ENCODE peak calls at places on chromosomes 16 and 17, in five cellular contexts. One of them, this sample, is unnamed. For H3K4me1, the result is how much of the 10 kb centered on the place peaks cover.

GRCh38 chr16:11757671-11758545 is 15.3 kb upstream of the TXNDC11 start:
- DNase-seq in fibroblast of lung: peak
- DNase-seq in GM23338: no peak
- DNase-seq in breast epithelium: no peak
- DNase-seq in suprapubic skin: no peak
- DNase-seq in this sample: no peak

GRCh38 chr17:30414486-30414885 is 35.8 kb downstream of the CPD start:
- DNase-seq in breast epithelium: no peak
- DNase-seq in fibroblast of lung: no peak
- DNase-seq in suprapubic skin: no peak
- DNase-seq in GM23338: no peak
- DNase-seq in this sample: no peak

GRCh38 chr16:81495321-81496234 is 51.0 kb downstream of the CMIP start:
- DNase-seq in breast epithelium: no peak
- DNase-seq in GM23338: no peak
- DNase-seq in suprapubic skin: peak
- DNase-seq in fibroblast of lung: no peak
- DNase-seq in this sample: no peak

GRCh38 chr17:8072727-8073461 is 14.6 kb downstream of the ALOX12B start:
- DNase-seq in breast epithelium: no peak
- DNase-seq in suprapubic skin: no peak
- DNase-seq in GM23338: peak
- DNase-seq in fibroblast of lung: no peak
- DNase-seq in this sample: no peak

GRCh38 chr17:28170771-28171170 is 128.3 kb downstream of the NLK start:
- DNase-seq in fibroblast of lung: peak
- DNase-seq in suprapubic skin: no peak
- DNase-seq in GM23338: no peak
- DNase-seq in breast epithelium: no peak
- DNase-seq in this sample: no peak

GRCh38 chr17:82874011-82874835 is 34.4 kb upstream of the ZNF750 start:
- DNase-seq in suprapubic skin: peak
- DNase-seq in GM23338: no peak
- DNase-seq in fibroblast of lung: no peak
- DNase-seq in breast epithelium: peak
- DNase-seq in this sample: no peak

GRCh38 chr16:66295191-66295590 is 71.3 kb upstream of the CDH5 start:
- DNase-seq in GM23338: no peak
- DNase-seq in breast epithelium: no peak
- DNase-seq in suprapubic skin: peak
- DNase-seq in fibroblast of lung: no peak
- DNase-seq in this sample: peak

GRCh38 chr16:81535679-81536360 is 91.2 kb downstream of the CMIP start:
- DNase-seq in fibroblast of lung: no peak
- DNase-seq in suprapubic skin: no peak
- DNase-seq in GM23338: no peak
- DNase-seq in breast epithelium: no peak
- DNase-seq in this sample: no peak

GRCh38 chr17:4433515-4434031 is at the start of gene SPNS3:
- DNase-seq in fibroblast of lung: no peak
- DNase-seq in breast epithelium: no peak
- DNase-seq in suprapubic skin: no peak
- DNase-seq in GM23338: no peak
- DNase-seq in this sample: no peak

DNA sequence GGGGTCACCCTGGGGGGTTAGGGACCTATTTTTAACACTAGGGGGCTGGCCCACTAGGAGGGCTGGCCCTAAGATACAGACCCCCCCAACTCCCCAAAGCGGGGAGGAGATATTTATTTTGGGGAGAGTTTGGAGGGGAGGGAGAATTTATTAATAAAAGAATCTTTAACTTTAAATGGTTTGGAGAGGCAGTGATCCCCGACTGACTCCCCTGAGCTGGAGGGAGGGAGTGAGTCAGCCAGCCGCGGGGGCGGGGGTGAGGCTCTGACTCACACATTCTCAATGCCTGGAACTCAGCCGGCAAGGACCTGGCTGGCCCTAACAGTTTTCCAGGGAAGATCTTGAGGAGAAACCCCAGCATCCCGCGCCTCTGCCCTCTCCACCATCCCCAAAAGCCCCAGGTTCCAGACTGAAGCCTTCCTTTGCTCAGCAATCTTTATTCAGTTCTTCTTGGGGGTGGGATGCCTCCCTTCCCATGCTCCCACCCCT is 1.5 kb downstream of the HCFC1R1 start:
- DNase-seq in suprapubic skin: peak
- DNase-seq in fibroblast of lung: peak
- DNase-seq in GM23338: peak
- DNase-seq in breast epithelium: peak
- DNase-seq in this sample: no peak
- H3K4me1 ChIP-seq in suprapubic skin: half or more
- H3K4me1 ChIP-seq in fibroblast of lung: under half
- H3K4me1 ChIP-seq in GM23338: under half
- H3K4me1 ChIP-seq in breast epithelium: under half
- H3K4me1 ChIP-seq in this sample: half or more

DNA sequence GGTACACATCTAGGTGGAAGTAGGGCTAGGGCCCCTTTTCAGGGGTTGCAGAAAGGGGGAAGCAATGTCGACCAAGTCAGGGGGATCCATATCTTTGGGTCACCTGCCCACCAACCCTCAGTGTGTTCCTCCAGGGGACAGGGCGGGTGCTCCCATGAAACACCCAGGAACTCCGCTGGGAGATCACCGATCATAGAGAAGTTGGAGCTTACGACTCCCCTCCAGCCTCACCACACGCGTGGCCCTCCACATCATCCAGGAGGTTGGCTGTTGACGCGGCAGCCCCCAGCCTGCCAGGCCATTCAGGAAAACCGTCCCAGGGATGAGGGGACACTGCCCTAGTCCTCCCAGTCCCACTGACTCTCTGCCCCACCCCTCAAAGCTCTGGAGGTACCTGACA is 17.3 kb upstream of the MRPS23 start:
- DNase-seq in breast epithelium: no peak
- DNase-seq in GM23338: no peak
- DNase-seq in suprapubic skin: no peak
- DNase-seq in fibroblast of lung: no peak
- DNase-seq in this sample: no peak
- H3K27ac ChIP-seq in breast epithelium: peak
- H3K27ac ChIP-seq in GM23338: no peak
- H3K27ac ChIP-seq in suprapubic skin: no peak
- H3K27ac ChIP-seq in fibroblast of lung: peak
- H3K27ac ChIP-seq in this sample: peak

GRCh38 chr17:74751210-74751529 is 2.7 kb downstream of the NHERF1 start:
- DNase-seq in fibroblast of lung: no peak
- DNase-seq in suprapubic skin: no peak
- DNase-seq in breast epithelium: no peak
- DNase-seq in GM23338: no peak
- DNase-seq in this sample: no peak
- H3K4me1 ChIP-seq in fibroblast of lung: under half
- H3K4me1 ChIP-seq in suprapubic skin: half or more
- H3K4me1 ChIP-seq in breast epithelium: under half
- H3K4me1 ChIP-seq in GM23338: under half
- H3K4me1 ChIP-seq in this sample: half or more

GRCh38 chr17:40363480-40363838 is 1.1 kb downstream of the GJD3 start:
- DNase-seq in suprapubic skin: no peak
- DNase-seq in breast epithelium: no peak
- DNase-seq in fibroblast of lung: no peak
- DNase-seq in GM23338: no peak
- DNase-seq in this sample: no peak
- H3K27ac ChIP-seq in suprapubic skin: no peak
- H3K27ac ChIP-seq in breast epithelium: peak
- H3K27ac ChIP-seq in fibroblast of lung: no peak
- H3K27ac ChIP-seq in GM23338: no peak
- H3K27ac ChIP-seq in this sample: no peak

This sample was measured in vagina.